ENCODE peak calls at places on chromosome 6, in five cellular contexts. One of them, this sample, is unnamed.

GRCh38 chr6:71537717-71538116 is 249.1 kb downstream of the OGFRL1 start:
- DNase-seq in astrocyte: peak; percentile 33
- DNase-seq in heart right ventricle: no peak
- DNase-seq in PC-9: no peak
- DNase-seq in esophagus squamous epithelium: no peak
- DNase-seq in this sample: no peak

GRCh38 chr6:85130743-85131142 is 319.1 kb upstream of the NT5E start:
- DNase-seq in astrocyte: no peak
- DNase-seq in esophagus squamous epithelium: no peak
- DNase-seq in PC-9: no peak
- DNase-seq in heart right ventricle: no peak
- DNase-seq in this sample: no peak

GRCh38 chr6:75946146-75946831 is 126.2 kb downstream of the IMPG1 start:
- DNase-seq in PC-9: no peak
- DNase-seq in astrocyte: no peak
- DNase-seq in heart right ventricle: no peak
- DNase-seq in esophagus squamous epithelium: no peak
- DNase-seq in this sample: no peak

GRCh38 chr6:85464260-85464644 is 14.4 kb downstream of the NT5E start:
- DNase-seq in astrocyte: peak; percentile 99
- DNase-seq in esophagus squamous epithelium: no peak
- DNase-seq in PC-9: peak; percentile 61
- DNase-seq in heart right ventricle: no peak
- DNase-seq in this sample: no peak

GRCh38 chr6:163355471-163355991 is 59.0 kb upstream of the QKI start:
- DNase-seq in PC-9: peak; percentile 12
- DNase-seq in heart right ventricle: peak; percentile 85
- DNase-seq in astrocyte: peak; percentile 81
- DNase-seq in esophagus squamous epithelium: no peak
- DNase-seq in this sample: no peak

GRCh38 chr6:43875849-43876572 is 106.0 kb downstream of the VEGFA start:
- DNase-seq in esophagus squamous epithelium: no peak
- DNase-seq in astrocyte: no peak
- DNase-seq in PC-9: no peak
- DNase-seq in heart right ventricle: no peak
- DNase-seq in this sample: no peak

GRCh38 chr6:7000825-7001777 is 106.7 kb upstream of the RREB1 start:
- DNase-seq in esophagus squamous epithelium: no peak
- DNase-seq in astrocyte: no peak
- DNase-seq in heart right ventricle: no peak
- DNase-seq in PC-9: no peak
- DNase-seq in this sample: no peak

GRCh38 chr6:353642-354614 is 37.6 kb upstream of the IRF4 start:
- DNase-seq in heart right ventricle: no peak
- DNase-seq in esophagus squamous epithelium: no peak
- DNase-seq in PC-9: no peak
- DNase-seq in astrocyte: no peak
- DNase-seq in this sample: no peak

GRCh38 chr6:140360651-140361050 is 986.2 kb upstream of the CITED2 start:
- DNase-seq in esophagus squamous epithelium: no peak
- DNase-seq in PC-9: no peak
- DNase-seq in heart right ventricle: no peak
- DNase-seq in astrocyte: peak; percentile 48
- DNase-seq in this sample: no peak

GRCh38 chr6:90149280-90149679 is 147.4 kb downstream of the BACH2 start:
- DNase-seq in heart right ventricle: no peak
- DNase-seq in astrocyte: no peak
- DNase-seq in PC-9: no peak
- DNase-seq in esophagus squamous epithelium: no peak
- DNase-seq in this sample: no peak

GRCh38 chr6:66964216-66964615 is 1257.2 kb upstream of the EYS start:
- DNase-seq in heart right ventricle: no peak
- DNase-seq in astrocyte: no peak
- DNase-seq in PC-9: no peak
- DNase-seq in esophagus squamous epithelium: no peak
- DNase-seq in this sample: no peak

GRCh38 chr6:15519681-15520080 is 143.1 kb downstream of the DTNBP1 start:
- DNase-seq in astrocyte: no peak
- DNase-seq in heart right ventricle: no peak
- DNase-seq in esophagus squamous epithelium: no peak
- DNase-seq in PC-9: no peak
- DNase-seq in this sample: peak; percentile 5

GRCh38 chr6:130421567-130421966 is 55.8 kb downstream of the TMEM200A start:
- DNase-seq in esophagus squamous epithelium: no peak
- DNase-seq in heart right ventricle: no peak
- DNase-seq in astrocyte: peak; percentile 91
- DNase-seq in PC-9: no peak
- DNase-seq in this sample: no peak

GRCh38 chr6:48151142-48151541 is 40.1 kb upstream of the PTCHD4 start:
- DNase-seq in astrocyte: peak; percentile 97
- DNase-seq in heart right ventricle: no peak
- DNase-seq in esophagus squamous epithelium: no peak
- DNase-seq in PC-9: no peak
- DNase-seq in this sample: no peak

GRCh38 chr6:1230281-1230680 is 81.6 kb upstream of the FOXQ1 start:
- DNase-seq in PC-9: no peak
- DNase-seq in heart right ventricle: no peak
- DNase-seq in esophagus squamous epithelium: no peak
- DNase-seq in astrocyte: no peak
- DNase-seq in this sample: no peak

GRCh38 chr6:10237284-10238043 is 177.4 kb downstream of the TFAP2A start:
- DNase-seq in PC-9: peak; percentile 67
- DNase-seq in astrocyte: peak; percentile 46
- DNase-seq in heart right ventricle: no peak
- DNase-seq in esophagus squamous epithelium: no peak
- DNase-seq in this sample: peak; percentile 28

GRCh38 chr6:72022830-72023229 is 136.5 kb downstream of the RIMS1 start:
- DNase-seq in astrocyte: no peak
- DNase-seq in PC-9: no peak
- DNase-seq in heart right ventricle: no peak
- DNase-seq in esophagus squamous epithelium: no peak
- DNase-seq in this sample: no peak

GRCh38 chr6:26157150-26157837 is 70.1 kb downstream of the HFE start:
- DNase-seq in astrocyte: no peak
- DNase-seq in heart right ventricle: peak; percentile 73
- DNase-seq in PC-9: peak; percentile 58
- DNase-seq in esophagus squamous epithelium: no peak
- DNase-seq in this sample: peak; percentile 94

GRCh38 chr6:140485740-140486467 is 1111.5 kb upstream of the CITED2 start:
- DNase-seq in PC-9: peak; percentile 8
- DNase-seq in astrocyte: peak; percentile 95
- DNase-seq in heart right ventricle: no peak
- DNase-seq in esophagus squamous epithelium: no peak
- DNase-seq in this sample: no peak

GRCh38 chr6:118697554-118697953 is 46.2 kb upstream of the CEP85L start:
- DNase-seq in esophagus squamous epithelium: no peak
- DNase-seq in heart right ventricle: no peak
- DNase-seq in astrocyte: no peak
- DNase-seq in PC-9: no peak
- DNase-seq in this sample: no peak

GRCh38 chr6:111482236-111482958 is 621 bp downstream of the REV3L start:
- DNase-seq in astrocyte: no peak
- DNase-seq in esophagus squamous epithelium: no peak
- DNase-seq in heart right ventricle: peak; percentile 43
- DNase-seq in PC-9: peak; percentile 44
- DNase-seq in this sample: peak; percentile 52

GRCh38 chr6:111482959-111483735 is at the start of gene REV3L:
- DNase-seq in heart right ventricle: peak; percentile 93
- DNase-seq in PC-9: peak; percentile 70
- DNase-seq in esophagus squamous epithelium: peak; percentile 63
- DNase-seq in astrocyte: peak; percentile 78
- DNase-seq in this sample: peak; percentile 97

GRCh38 chr6:111478749-111479148 is 4.3 kb downstream of the REV3L start:
- DNase-seq in heart right ventricle: no peak
- DNase-seq in astrocyte: no peak
- DNase-seq in esophagus squamous epithelium: no peak
- DNase-seq in PC-9: no peak
- DNase-seq in this sample: no peak

GRCh38 chr6:111481836-111482235 is 1.2 kb downstream of the REV3L start:
- DNase-seq in esophagus squamous epithelium: no peak
- DNase-seq in astrocyte: no peak
- DNase-seq in heart right ventricle: no peak
- DNase-seq in PC-9: no peak
- DNase-seq in this sample: no peak

DNA sequence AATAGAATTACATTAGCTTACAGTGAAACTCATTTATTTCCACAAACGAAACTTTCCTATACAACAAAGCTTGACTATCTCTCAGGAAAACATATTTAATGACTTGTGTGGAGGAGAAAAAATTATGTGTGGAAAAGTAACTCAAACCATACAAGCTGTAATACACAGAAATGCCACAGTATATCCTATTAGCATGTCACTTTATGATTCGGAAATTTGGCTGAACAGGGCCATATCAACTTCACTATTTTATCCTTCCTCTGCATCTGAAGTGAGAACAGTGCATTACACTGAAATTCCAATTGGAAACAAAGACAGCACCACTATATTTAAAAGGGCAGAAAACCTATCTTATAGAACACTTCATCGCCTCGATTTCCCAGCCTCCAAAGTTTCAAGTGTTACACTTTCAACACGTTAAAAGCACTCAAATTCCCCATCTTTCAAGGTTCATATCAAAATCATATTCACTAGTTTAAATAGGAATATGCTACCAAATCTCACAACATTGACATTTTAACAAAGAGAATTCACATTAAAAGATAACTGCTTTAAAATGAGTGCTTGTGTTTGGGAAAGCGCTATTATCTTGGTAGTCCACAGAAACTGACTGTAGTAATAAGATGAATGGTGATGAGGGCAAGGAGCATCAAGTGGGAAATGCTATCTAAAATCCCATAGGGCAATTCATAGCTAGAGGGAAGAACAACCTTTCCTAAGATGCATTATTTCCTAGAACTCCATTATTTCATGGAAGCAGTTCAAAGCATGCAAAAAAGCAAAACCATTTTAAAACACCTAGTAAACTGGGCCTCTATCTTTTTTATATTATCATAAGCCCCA is 1.8 kb downstream of the REV3L start:
- DNase-seq in esophagus squamous epithelium: no peak
- DNase-seq in astrocyte: no peak
- DNase-seq in heart right ventricle: no peak
- DNase-seq in PC-9: no peak
- DNase-seq in this sample: no peak
- H3K27ac ChIP-seq in esophagus squamous epithelium: peak overlapping the region; percentile 99
- H3K27ac ChIP-seq in astrocyte: peak overlapping the region; percentile 97
- H3K27ac ChIP-seq in heart right ventricle: peak overlapping the region; percentile 98
- H3K27ac ChIP-seq in PC-9: peak overlapping the region; percentile 90
- H3K27ac ChIP-seq in this sample: peak overlapping the region; percentile 99

GRCh38 chr6:149931501-149931900 is 8.6 kb upstream of the RAET1G start:
- DNase-seq in PC-9: no peak
- DNase-seq in heart right ventricle: no peak
- DNase-seq in astrocyte: no peak
- DNase-seq in esophagus squamous epithelium: no peak
- DNase-seq in this sample: no peak

GRCh38 chr6:149925253-149925973 is 2.5 kb upstream of the RAET1G start:
- DNase-seq in astrocyte: no peak
- DNase-seq in heart right ventricle: no peak
- DNase-seq in esophagus squamous epithelium: no peak
- DNase-seq in PC-9: no peak
- DNase-seq in this sample: peak; percentile 16

GRCh38 chr6:149933036-149933435 is 8.8 kb upstream of the ULBP2 start:
- DNase-seq in astrocyte: no peak
- DNase-seq in PC-9: no peak
- DNase-seq in heart right ventricle: no peak
- DNase-seq in esophagus squamous epithelium: no peak
- DNase-seq in this sample: no peak

GRCh38 chr6:149925974-149926777 is 3.3 kb upstream of the RAET1G start:
- DNase-seq in esophagus squamous epithelium: peak; percentile 24
- DNase-seq in heart right ventricle: peak; percentile 91
- DNase-seq in PC-9: peak; percentile 81
- DNase-seq in astrocyte: peak; percentile 52
- DNase-seq in this sample: peak; percentile 89

DNA sequence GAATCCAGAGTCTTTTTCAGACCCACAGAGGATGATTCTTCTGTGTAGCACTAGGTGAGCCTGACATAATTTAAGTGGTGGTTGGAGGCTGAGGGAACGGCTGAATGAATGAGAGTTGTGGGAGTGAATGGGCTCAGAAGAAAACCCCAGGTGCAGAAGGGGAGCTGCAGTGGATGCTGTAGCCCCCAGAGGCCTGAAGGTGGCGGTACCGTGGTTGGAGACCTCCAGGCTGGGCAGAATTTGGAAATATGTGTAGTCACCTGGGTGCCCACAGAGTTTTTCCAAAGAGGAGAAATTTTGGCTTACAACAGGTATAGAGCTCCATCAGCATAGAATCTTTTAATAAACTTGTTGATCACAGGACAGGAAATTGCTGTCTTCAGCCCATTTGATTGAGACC is 6.5 kb upstream of the RAET1G start:
- DNase-seq in PC-9: no peak
- DNase-seq in astrocyte: no peak
- DNase-seq in esophagus squamous epithelium: no peak
- DNase-seq in heart right ventricle: no peak
- DNase-seq in this sample: peak; percentile 40
- TF ChIP-seq CTCF in PC-9: peak; percentile 53
- TF ChIP-seq CTCF in astrocyte: peak; percentile 45
- TF ChIP-seq CTCF in esophagus squamous epithelium: no peak
- TF ChIP-seq CTCF in heart right ventricle: peak; percentile 31
- TF ChIP-seq CTCF in this sample: peak; percentile 84

GRCh38 chr6:3058957-3059356 is 9.3 kb upstream of the RIPK1 start:
- DNase-seq in heart right ventricle: no peak
- DNase-seq in esophagus squamous epithelium: no peak
- DNase-seq in astrocyte: no peak
- DNase-seq in PC-9: no peak
- DNase-seq in this sample: no peak
- H3K36me3 ChIP-seq in heart right ventricle: no peaks in the 10 kb centered on the region
- H3K36me3 ChIP-seq in esophagus squamous epithelium: no peaks in the 10 kb centered on the region
- H3K36me3 ChIP-seq in astrocyte: no peaks in the 10 kb centered on the region
- H3K36me3 ChIP-seq in PC-9: no peaks in the 10 kb centered on the region
- H3K36me3 ChIP-seq in this sample: no peaks in the 10 kb centered on the region

DNA sequence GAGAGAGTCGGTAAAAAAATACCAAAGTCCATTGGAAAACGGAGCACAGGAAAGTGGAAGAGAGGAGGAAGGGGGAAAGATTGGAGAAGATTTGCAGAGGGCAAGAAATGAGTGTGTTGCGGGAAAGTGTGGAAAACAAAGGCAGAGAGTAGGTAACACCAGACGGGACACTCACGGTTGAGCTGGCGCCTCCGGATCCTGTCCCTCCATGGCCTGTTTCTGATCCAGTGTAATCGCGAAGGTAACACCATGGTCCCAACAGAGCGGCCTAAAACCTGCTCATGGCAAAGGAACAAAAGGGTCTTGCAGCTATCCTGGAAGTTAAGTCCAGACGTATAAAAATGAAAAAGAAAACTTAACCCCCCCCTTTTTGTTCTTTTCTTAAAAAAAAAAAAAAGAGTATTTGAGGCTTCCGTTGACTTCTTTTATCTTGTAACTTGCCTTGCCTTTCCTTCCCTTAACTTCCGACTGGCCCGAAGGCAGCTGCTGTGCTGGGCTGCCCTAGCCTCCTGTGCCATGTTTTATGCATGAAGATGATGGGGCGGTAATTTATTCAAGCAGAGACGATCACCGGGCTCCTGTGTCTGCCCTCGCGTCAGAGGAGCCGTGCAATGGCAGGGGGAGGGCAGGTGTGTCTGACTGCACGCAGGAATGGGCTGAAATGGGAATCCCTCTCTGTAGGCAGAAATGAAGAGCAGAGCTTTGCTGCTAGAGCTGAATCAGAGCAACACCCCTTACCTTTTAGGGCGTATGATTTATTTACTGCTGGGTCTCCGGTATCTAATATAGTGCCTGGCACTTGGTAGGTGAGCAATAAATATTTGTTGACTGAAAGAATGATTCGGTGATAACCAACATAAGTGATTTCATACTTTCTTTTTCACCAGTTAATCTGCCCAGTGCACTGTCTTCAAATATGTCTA is 106.2 kb upstream of the RIPOR2 start:
- DNase-seq in astrocyte: no peak
- DNase-seq in esophagus squamous epithelium: no peak
- DNase-seq in PC-9: no peak
- DNase-seq in heart right ventricle: no peak
- DNase-seq in this sample: no peak
- H3K27ac ChIP-seq in astrocyte: no peak overlapping the region
- H3K27ac ChIP-seq in esophagus squamous epithelium: peak overlapping the region; percentile 46
- H3K27ac ChIP-seq in PC-9: no peak overlapping the region
- H3K27ac ChIP-seq in heart right ventricle: no peak overlapping the region
- H3K27ac ChIP-seq in this sample: no peak overlapping the region